ENCODE peak calls at places on chromosomes 12 and 14, in six cellular contexts. N is H1, Y is SK-N-SH, E is K562, H is HepG2, R is GM12878. O is an unnamed sample.

GRCh38 chr12:402127-402456 is 648 bp downstream of the CCDC77 start:
- DNase-seq in E (no peak), R (no peak), H (peak), N (no peak), Y (peak), O (peak)

GRCh38 chr14:104299993-104300761 is 161.8 kb downstream of the KIF26A start:
- DNase-seq in R (no peak), Y (peak), H (no peak), N (no peak), E (no peak), O (no peak)

GRCh38 chr14:94578712-94579111 is 2.5 kb upstream of the SERPINA5 start:
- DNase-seq in Y (no peak), N (no peak), R (no peak), H (no peak), E (no peak), O (no peak)

GRCh38 chr12:47758834-47759690 is at the start of gene RAPGEF3:
- DNase-seq in Y (peak), N (peak), R (no peak), H (peak), E (peak), O (peak)

GRCh38 chr14:100573009-100573756 is 14.0 kb downstream of the BEGAIN start:
- DNase-seq in H (no peak), E (no peak), R (no peak), Y (peak), N (no peak), O (no peak)

GRCh38 chr14:94458558-94459200 is 6.1 kb upstream of the SERPINA11 start:
- DNase-seq in H (no peak), E (no peak), Y (no peak), N (no peak), R (no peak), O (no peak)

GRCh38 chr12:10853746-10854145 is 4.5 kb upstream of the PRR4 start:
- DNase-seq in R (no peak), H (no peak), E (no peak), Y (no peak), N (no peak), O (no peak)

GRCh38 chr14:64760146-64760755 is 56.0 kb downstream of the PLEKHG3 start:
- DNase-seq in H (peak), E (peak), R (no peak), N (peak), Y (peak), O (peak)

GRCh38 chr12:52676163-52676562 is 4.0 kb downstream of the KRT1 start:
- DNase-seq in R (no peak), Y (no peak), N (no peak), H (no peak), E (no peak), O (no peak)

GRCh38 chr12:119302334-119303132 is 32.0 kb upstream of the CCDC60 start:
- DNase-seq in H (no peak), N (no peak), E (no peak), Y (peak), R (no peak), O (no peak)

GRCh38 chr12:57736743-57737466 is 1.6 kb downstream of the AGAP2 start:
- DNase-seq in N (peak), R (no peak), H (no peak), E (no peak), Y (no peak), O (no peak)

GRCh38 chr14:63248211-63248610 is 44.0 kb downstream of the RHOJ start:
- DNase-seq in N (no peak), Y (no peak), E (no peak), H (no peak), R (no peak), O (no peak)

GRCh38 chr14:68576031-68576430 is 216.8 kb downstream of the ZFP36L1 start:
- DNase-seq in Y (no peak), R (no peak), H (no peak), N (no peak), E (no peak), O (no peak)

DNA sequence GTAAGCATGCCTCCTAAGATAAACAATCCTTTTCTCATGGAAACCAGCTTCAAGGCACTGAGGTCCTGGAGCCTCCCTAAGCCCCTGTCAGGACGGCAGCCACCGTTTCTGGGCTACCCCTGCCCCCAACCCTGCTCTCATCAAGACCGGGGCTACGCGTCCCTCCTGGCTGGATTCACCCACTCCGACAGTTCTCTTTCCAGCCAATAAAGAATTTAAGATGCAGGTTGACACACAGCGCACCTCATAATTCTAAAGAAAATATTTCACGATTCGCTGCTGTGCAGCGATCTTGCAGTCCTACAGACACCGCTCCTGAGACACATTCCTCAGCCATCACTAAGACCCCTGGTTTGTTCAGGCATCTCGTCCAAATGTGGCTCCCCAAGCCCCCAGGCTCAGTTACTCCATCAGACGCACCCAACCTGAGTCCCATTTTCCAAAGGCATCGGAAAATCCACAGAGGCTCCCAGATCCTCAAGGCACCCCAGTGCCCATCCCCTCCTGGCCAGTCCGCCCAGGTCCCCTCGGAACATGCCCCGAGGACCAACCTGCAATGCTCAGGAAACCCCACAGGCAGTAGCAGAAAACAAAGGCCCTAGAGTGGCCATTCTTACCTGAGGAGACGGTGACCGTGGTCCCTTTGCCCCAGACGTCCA is 336.3 kb downstream of the TMEM121 start:
- DNase-seq in R (no peak), H (no peak), E (no peak), Y (no peak), N (no peak), O (no peak)
- TF ChIP-seq GABPA in R (no peak), H (no peak), E (no peak), Y (no peak), N (no peak), O (no peak)

GRCh38 chr14:38502241-38502640 is 246.3 kb upstream of the CLEC14A start:
- DNase-seq in H (no peak), Y (no peak), E (no peak), N (no peak), R (no peak), O (no peak)
- TF ChIP-seq GABPA in H (no peak), Y (no peak), E (no peak), N (no peak), R (no peak), O (no peak)

GRCh38 chr12:19740472-19741131 is 301.3 kb downstream of the AEBP2 start:
- DNase-seq in H (no peak), R (no peak), E (no peak), Y (no peak), N (no peak), O (no peak)

GRCh38 chr12:19741132-19741489 is 301.8 kb downstream of the AEBP2 start:
- DNase-seq in Y (no peak), H (no peak), N (no peak), R (no peak), E (no peak), O (no peak)

GRCh38 chr12:19746471-19746870 is 307.2 kb downstream of the AEBP2 start:
- DNase-seq in Y (no peak), E (no peak), R (no peak), N (no peak), H (no peak), O (no peak)

GRCh38 chr12:19750116-19750644 is 310.9 kb downstream of the AEBP2 start:
- DNase-seq in N (no peak), R (no peak), E (no peak), Y (no peak), H (no peak), O (no peak)

DNA sequence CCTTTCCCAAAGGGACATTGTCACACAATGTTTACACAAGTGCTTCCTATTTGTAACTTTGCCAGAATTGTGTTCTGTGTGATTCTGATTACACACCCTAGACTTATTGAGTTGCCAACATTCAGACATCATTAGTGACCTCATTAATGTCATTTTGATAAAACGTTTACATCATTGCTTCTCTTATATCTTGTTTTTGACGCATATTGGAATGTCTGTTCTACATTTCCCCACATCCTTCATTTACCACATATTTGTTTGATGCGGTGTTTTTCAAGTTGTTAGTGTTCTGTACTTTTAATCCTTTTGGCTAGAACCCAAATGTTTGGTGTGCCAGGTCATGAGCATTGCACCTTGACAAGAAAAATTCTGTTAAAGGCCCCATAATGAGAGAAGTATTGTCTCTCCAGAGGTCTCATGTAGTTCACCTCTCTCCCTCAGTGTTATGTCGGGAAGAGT is 305.5 kb downstream of the AEBP2 start:
- DNase-seq in E (no peak), Y (no peak), N (no peak), R (no peak), H (no peak), O (no peak)
- TF ChIP-seq GABPA in E (no peak), Y (no peak), N (no peak), R (no peak), H (no peak), O (no peak)

GRCh38 chr14:98498019-98498885 is 773.7 kb downstream of the BCL11B start:
- DNase-seq in E (no peak), N (no peak), Y (no peak), R (no peak), H (no peak), O (no peak)
- TF ChIP-seq GABPA in E (no peak), N (no peak), Y (no peak), R (no peak), H (no peak), O (no peak)